ENCODE peak calls at places on chromosomes 2 and 18, in four cellular contexts. One of them, this sample, is unnamed.

GRCh38 chr2:204019572-204020501 is 83.3 kb downstream of the ICOS start:
- DNase-seq in A549: peak; percentile 30
- DNase-seq in naive thymus-derived CD8-positive, alpha-beta T cell: no peak
- DNase-seq in GM12865: peak; percentile 44
- DNase-seq in this sample: peak; percentile 6

GRCh38 chr2:2107140-2107539 is 223.9 kb downstream of the MYT1L start:
- DNase-seq in GM12865: no peak
- DNase-seq in naive thymus-derived CD8-positive, alpha-beta T cell: no peak
- DNase-seq in A549: no peak
- DNase-seq in this sample: no peak

GRCh38 chr2:220969348-220969747 is 602.8 kb downstream of the EPHA4 start:
- DNase-seq in GM12865: no peak
- DNase-seq in naive thymus-derived CD8-positive, alpha-beta T cell: no peak
- DNase-seq in A549: no peak
- DNase-seq in this sample: no peak

GRCh38 chr2:9846554-9846953 is 3.3 kb downstream of the TAF1B start:
- DNase-seq in GM12865: no peak
- DNase-seq in A549: no peak
- DNase-seq in naive thymus-derived CD8-positive, alpha-beta T cell: no peak
- DNase-seq in this sample: peak; percentile 13

GRCh38 chr2:101718993-101719571 is 21.6 kb downstream of the MAP4K4 start:
- DNase-seq in A549: no peak
- DNase-seq in GM12865: no peak
- DNase-seq in naive thymus-derived CD8-positive, alpha-beta T cell: no peak
- DNase-seq in this sample: no peak

GRCh38 chr2:54595161-54595803 is 128.2 kb upstream of the EML6 start:
- DNase-seq in A549: no peak
- DNase-seq in GM12865: no peak
- DNase-seq in naive thymus-derived CD8-positive, alpha-beta T cell: no peak
- DNase-seq in this sample: no peak

GRCh38 chr2:233982421-233983121 is 65.4 kb downstream of the TRPM8 start:
- DNase-seq in A549: peak; percentile 47
- DNase-seq in naive thymus-derived CD8-positive, alpha-beta T cell: no peak
- DNase-seq in GM12865: no peak
- DNase-seq in this sample: peak; percentile 25

GRCh38 chr18:31657823-31658669 is 26.3 kb downstream of the B4GALT6 start:
- DNase-seq in A549: no peak
- DNase-seq in naive thymus-derived CD8-positive, alpha-beta T cell: no peak
- DNase-seq in GM12865: peak; percentile 96
- DNase-seq in this sample: no peak